ENCODE peak calls at places on chromosomes 6 and 20, in seven cellular contexts. H is uterus, K is brain microvascular endothelial cell, M is upper lobe of right lung, C is lower lobe of right lung, Y is left lung, L is lung. B is an unnamed sample.

GRCh38 chr6:11231564-11232176 is 798 bp downstream of the NEDD9 start:
- DNase-seq in H (no peak), K (no peak), M (no peak), C (no peak), Y (no peak), L (no peak), B (no peak)

GRCh38 chr6:135379647-135380046 is 117.9 kb downstream of the AHI1 start:
- DNase-seq in H (no peak), K (no peak), M (no peak), C (no peak), Y (no peak), L (no peak), B (no peak)

GRCh38 chr6:62746968-62747367 is 460.9 kb upstream of the KHDRBS2 start:
- DNase-seq in H (no peak), K (no peak), M (no peak), C (no peak), Y (no peak), L (no peak), B (no peak)

GRCh38 chr6:15026832-15027231 is 219.0 kb upstream of the JARID2 start:
- DNase-seq in H (no peak), K (peak), M (no peak), C (no peak), Y (peak), L (peak), B (no peak)

GRCh38 chr6:116405663-116406329 is 35.0 kb downstream of the DSE start:
- DNase-seq in H (no peak), K (peak), M (no peak), C (no peak), Y (no peak), L (no peak), B (no peak)

GRCh38 chr6:152316024-152316423 is 321.1 kb downstream of the SYNE1 start:
- DNase-seq in H (no peak), K (peak), M (no peak), C (peak), Y (peak), L (no peak), B (no peak)

GRCh38 chr6:7671076-7671475 is 54.8 kb upstream of the BMP6 start:
- DNase-seq in H (no peak), K (peak), M (no peak), C (no peak), Y (no peak), L (no peak), B (no peak)

GRCh38 chr6:126040826-126041225 is 54.5 kb downstream of the TRMT11 start:
- DNase-seq in H (no peak), K (peak), M (no peak), C (no peak), Y (peak), L (peak), B (no peak)

GRCh38 chr20:62953839-62954703 is 1.6 kb downstream of the SLC17A9 start:
- DNase-seq in H (peak), K (peak), M (peak), C (peak), Y (peak), L (peak), B (peak)

GRCh38 chr20:19692100-19692499 is 66.0 kb upstream of the RIN2 start:
- DNase-seq in H (no peak), K (no peak), M (no peak), C (no peak), Y (no peak), L (no peak), B (no peak)

GRCh38 chr6:30879684-30880427 is 4.5 kb upstream of the DDR1 start:
- DNase-seq in H (no peak), K (no peak), M (no peak), C (no peak), Y (no peak), L (no peak), B (no peak)

GRCh38 chr6:47854996-47855395 is 73.2 kb downstream of the OPN5 start:
- DNase-seq in H (no peak), K (no peak), M (no peak), C (no peak), Y (no peak), L (no peak), B (no peak)

GRCh38 chr6:93418113-93418447 is 1.3 kb downstream of the EPHA7 start:
- DNase-seq in H (no peak), K (no peak), M (no peak), C (no peak), Y (no peak), L (no peak), B (no peak)

GRCh38 chr20:64157878-64158277 is 6.4 kb upstream of the MYT1 start:
- DNase-seq in H (no peak), K (no peak), M (no peak), C (peak), Y (no peak), L (no peak), B (no peak)

GRCh38 chr6:108610270-108610839 is 49.6 kb downstream of the FOXO3 start:
- DNase-seq in H (no peak), K (no peak), M (no peak), C (no peak), Y (no peak), L (no peak), B (peak)

GRCh38 chr6:163165922-163166321 is 248.6 kb upstream of the QKI start:
- DNase-seq in H (no peak), K (no peak), M (no peak), C (no peak), Y (no peak), L (peak), B (no peak)

GRCh38 chr6:141809901-141810300 is 322.8 kb upstream of the GJE1 start:
- DNase-seq in H (no peak), K (no peak), M (no peak), C (no peak), Y (no peak), L (no peak), B (no peak)

GRCh38 chr6:106168097-106168888 is 82.2 kb downstream of the PRDM1 start:
- DNase-seq in H (no peak), K (no peak), M (no peak), C (no peak), Y (no peak), L (no peak), B (no peak)

GRCh38 chr6:144661101-144661806 is 376.1 kb downstream of the UTRN start:
- DNase-seq in H (no peak), K (no peak), M (no peak), C (no peak), Y (no peak), L (no peak), B (no peak)

GRCh38 chr6:169096326-169096882 is 157.2 kb downstream of the THBS2 start:
- DNase-seq in H (no peak), K (no peak), M (no peak), C (no peak), Y (no peak), L (peak), B (no peak)

GRCh38 chr6:20402181-20403079 is 751 bp downstream of the E2F3 start:
- DNase-seq in H (peak), K (no peak), M (peak), C (peak), Y (peak), L (peak), B (peak)

DNA sequence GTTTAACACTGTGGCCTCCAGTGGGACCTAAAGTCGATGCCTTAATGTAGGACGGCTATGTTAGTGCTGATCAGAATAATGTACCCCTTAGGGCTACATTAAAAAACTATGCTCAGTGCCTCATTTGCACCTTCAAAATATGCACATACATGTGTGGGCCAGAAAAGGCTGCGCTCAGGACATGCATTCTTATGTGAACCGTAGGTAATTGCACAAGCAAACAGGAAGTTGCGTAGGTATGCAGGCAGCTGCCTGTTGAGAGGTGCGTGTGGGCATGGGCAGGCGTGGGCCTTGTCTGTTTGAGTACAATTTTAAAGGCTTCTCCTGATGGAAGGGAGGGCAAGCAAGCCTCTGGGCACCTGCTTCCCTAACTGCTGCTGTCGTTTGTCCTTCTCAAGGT is 116.2 kb upstream of the JAG1 start:
- DNase-seq in H (no peak), K (no peak), M (no peak), C (no peak), Y (no peak), L (no peak), B (no peak)
- H3K27ac ChIP-seq in H (no peak), K (no peak), M (no peak), C (no peak), Y (no peak), L (no peak), B (no peak)

GRCh38 chr20:38612921-38613320 is 11.3 kb downstream of the ARHGAP40 start:
- DNase-seq in H (no peak), K (no peak), M (no peak), C (no peak), Y (no peak), L (no peak), B (no peak)
- H3K27ac ChIP-seq in H (no peak), K (no peak), M (no peak), C (no peak), Y (no peak), L (no peak), B (no peak)

DNA sequence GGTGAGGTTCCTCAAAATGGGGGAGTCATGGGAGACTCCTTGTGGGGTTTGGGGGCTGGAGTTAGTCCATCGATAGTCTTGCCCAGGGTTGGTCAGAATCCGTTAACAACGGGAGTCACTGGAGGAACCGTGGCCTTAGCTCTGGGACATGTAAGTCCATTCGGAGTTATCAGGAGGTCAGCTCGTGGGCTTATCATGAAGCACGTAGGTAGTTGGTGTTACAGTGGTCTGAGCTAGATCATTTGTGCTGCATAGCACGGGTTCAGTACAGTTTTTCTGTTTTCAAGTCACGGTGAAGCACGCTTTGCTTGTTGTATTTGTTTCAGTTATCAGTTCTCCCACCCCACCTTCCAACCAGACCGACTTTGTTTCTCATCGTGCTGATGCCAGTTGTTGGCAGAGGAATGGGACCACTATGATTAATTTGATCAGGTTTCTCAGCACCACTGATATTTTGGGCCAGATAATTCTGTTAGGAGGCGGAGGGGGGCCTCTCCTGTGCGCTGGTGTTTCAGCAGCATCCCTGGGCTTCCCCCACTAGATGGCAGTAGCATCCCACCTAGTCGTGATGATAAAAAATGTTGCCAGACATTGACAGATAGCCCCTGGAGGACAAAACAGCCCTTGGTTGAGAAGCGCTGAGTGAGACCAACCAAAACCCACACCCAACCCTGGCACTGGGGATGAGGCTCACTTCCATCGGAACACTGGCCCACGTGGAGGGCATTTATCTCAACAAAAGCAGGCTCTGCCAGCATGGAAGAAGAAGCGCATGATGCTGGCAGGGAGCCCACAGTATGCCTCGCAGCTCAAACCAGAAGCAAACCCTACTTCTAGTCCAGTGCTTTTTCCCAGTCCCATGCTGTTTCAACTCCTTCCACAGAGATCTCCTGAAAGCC is 2.2 kb upstream of the APMAP start:
- DNase-seq in H (peak), K (peak), M (peak), C (peak), Y (peak), L (peak), B (peak)
- H3K27ac ChIP-seq in H (peak), K (no peak), M (no peak), C (no peak), Y (no peak), L (no peak), B (no peak)

DNA sequence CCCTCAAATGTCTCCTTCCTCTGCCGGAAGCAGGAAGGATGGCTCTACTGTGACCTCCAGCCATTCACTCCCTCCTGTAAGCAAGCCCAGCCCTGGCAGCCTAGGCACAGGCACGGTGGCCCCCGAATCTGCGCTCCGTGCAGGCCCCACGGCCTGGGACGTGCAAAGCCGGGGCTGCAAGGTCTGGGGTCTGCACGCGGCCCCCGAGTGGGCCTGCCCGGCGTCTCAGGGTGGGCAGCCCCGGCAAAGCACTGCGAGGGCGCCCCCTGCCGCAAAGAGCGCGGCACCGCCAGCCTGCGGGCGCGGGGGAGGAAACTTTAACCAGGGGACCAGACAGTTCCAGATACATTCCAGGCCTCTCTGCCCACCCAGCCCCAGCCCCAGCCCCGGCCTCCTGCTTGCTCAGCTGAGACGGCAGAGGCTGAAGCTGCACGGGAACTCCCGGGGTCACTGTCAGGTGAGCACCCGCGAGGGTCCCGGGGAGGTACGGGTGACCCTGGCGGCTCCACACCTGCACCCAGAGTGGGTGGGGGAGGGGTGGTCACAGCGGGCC is 98.8 kb downstream of the ASXL1 start:
- DNase-seq in H (no peak), K (no peak), M (no peak), C (no peak), Y (no peak), L (no peak), B (peak)
- H3K27ac ChIP-seq in H (no peak), K (no peak), M (no peak), C (no peak), Y (no peak), L (peak), B (no peak)

DNA sequence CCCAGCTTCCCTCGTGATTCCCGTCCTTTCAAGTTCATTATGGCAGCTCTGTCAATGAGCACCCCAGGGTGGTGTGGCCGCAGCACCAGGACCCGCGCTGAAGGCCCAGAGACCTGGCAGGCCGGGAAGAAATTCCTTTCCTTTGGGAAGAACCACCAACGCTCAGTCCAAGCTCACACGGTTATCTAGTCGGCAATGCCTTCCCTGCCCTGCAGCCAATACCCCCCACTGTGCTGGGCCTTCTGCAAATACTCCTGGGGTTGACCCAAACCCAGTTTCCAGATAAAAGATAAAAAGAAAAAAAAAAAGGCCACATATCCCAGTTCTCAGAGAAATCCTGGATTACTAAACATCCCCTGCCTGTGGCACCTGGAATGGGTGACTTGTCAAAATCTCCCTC is 28.7 kb downstream of the PXDC1 start:
- DNase-seq in H (no peak), K (no peak), M (no peak), C (no peak), Y (no peak), L (no peak), B (no peak)
- H3K27ac ChIP-seq in H (no peak), K (no peak), M (peak), C (peak), Y (no peak), L (peak), B (no peak)

GRCh38 chr6:35043381-35043780 is 97.8 kb downstream of the TCP11 start:
- DNase-seq in H (no peak), K (no peak), M (no peak), C (no peak), Y (no peak), L (no peak), B (no peak)

GRCh38 chr6:35042451-35042850 is 98.7 kb downstream of the TCP11 start:
- DNase-seq in H (no peak), K (no peak), M (no peak), C (no peak), Y (no peak), L (no peak), B (no peak)

GRCh38 chr6:35044771-35045275 is 96.3 kb downstream of the TCP11 start:
- DNase-seq in H (peak), K (no peak), M (no peak), C (no peak), Y (no peak), L (no peak), B (no peak)

GRCh38 chr6:35046098-35046497 is 95.0 kb downstream of the TCP11 start:
- DNase-seq in H (no peak), K (no peak), M (no peak), C (no peak), Y (no peak), L (no peak), B (no peak)

GRCh38 chr6:35044145-35044745 is 96.9 kb downstream of the TCP11 start:
- DNase-seq in H (no peak), K (no peak), M (no peak), C (no peak), Y (no peak), L (peak), B (peak)
- H3K27ac ChIP-seq in H (peak), K (no peak), M (peak), C (peak), Y (peak), L (peak), B (peak)

DNA sequence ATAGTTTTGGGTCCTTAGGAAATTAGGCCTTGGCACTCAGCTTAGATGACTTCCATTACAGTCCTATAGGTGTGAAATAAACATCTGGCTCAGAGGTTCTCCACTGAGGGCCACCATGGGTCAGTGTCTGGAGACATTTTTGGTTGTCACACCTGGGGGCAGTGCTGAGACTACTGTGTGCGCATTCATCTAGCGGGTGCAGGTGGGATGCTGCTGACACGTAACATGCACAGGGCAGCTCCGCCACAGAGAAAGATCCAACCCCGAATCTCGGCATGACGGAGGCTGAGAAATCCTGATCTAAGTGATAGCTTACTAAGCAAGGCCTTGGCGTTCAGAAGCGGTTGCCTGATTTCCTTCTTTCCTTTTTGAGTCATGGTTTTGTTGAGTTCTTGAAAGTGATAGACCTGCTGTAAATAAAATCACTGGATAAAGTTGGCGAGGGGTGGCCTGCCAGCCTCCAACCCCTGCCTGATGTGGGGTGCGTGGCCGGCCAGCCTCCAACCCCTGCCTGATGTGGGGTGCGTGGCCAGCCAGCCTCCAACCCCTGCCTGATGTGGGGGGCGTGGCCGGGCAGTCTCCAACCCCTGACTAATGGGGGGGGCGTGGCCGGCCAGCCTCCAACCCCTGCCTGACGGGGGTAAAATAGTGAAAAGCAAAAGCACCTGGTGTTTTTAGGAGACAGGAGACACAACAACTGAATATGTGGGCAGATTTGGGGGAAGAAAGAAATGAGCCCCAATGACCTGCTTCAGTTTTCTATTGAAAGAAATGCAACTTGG is 158.1 kb downstream of the CDH26 start:
- DNase-seq in H (no peak), K (no peak), M (no peak), C (no peak), Y (no peak), L (no peak), B (no peak)
- H3K27ac ChIP-seq in H (no peak), K (no peak), M (no peak), C (no peak), Y (no peak), L (no peak), B (no peak)

GRCh38 chr20:50582092-50582491 is 71.9 kb downstream of the PTPN1 start:
- DNase-seq in H (no peak), K (no peak), M (peak), C (no peak), Y (no peak), L (no peak), B (no peak)

GRCh38 chr20:50584687-50585086 is 74.5 kb downstream of the PTPN1 start:
- DNase-seq in H (no peak), K (no peak), M (no peak), C (no peak), Y (no peak), L (no peak), B (no peak)

GRCh38 chr20:50580842-50581544 is 70.8 kb downstream of the PTPN1 start:
- DNase-seq in H (no peak), K (no peak), M (peak), C (peak), Y (no peak), L (no peak), B (no peak)

GRCh38 chr20:50583422-50584150 is 73.4 kb downstream of the PTPN1 start:
- DNase-seq in H (no peak), K (no peak), M (peak), C (peak), Y (no peak), L (no peak), B (no peak)

GRCh38 chr20:50582591-50583234 is 72.5 kb downstream of the PTPN1 start:
- DNase-seq in H (no peak), K (no peak), M (peak), C (peak), Y (no peak), L (no peak), B (no peak)
- H3K27ac ChIP-seq in H (no peak), K (no peak), M (no peak), C (no peak), Y (no peak), L (no peak), B (no peak)

GRCh38 chr6:111540971-111541719 is 58.1 kb upstream of the REV3L start:
- DNase-seq in H (no peak), K (no peak), M (no peak), C (no peak), Y (no peak), L (no peak), B (no peak)

GRCh38 chr6:111541720-111542065 is 58.7 kb upstream of the REV3L start:
- DNase-seq in H (no peak), K (no peak), M (no peak), C (no peak), Y (no peak), L (no peak), B (no peak)

GRCh38 chr6:111533087-111533784 is 50.2 kb upstream of the REV3L start:
- DNase-seq in H (no peak), K (no peak), M (no peak), C (no peak), Y (no peak), L (no peak), B (peak)

GRCh38 chr6:111534366-111534765 is 51.3 kb upstream of the REV3L start:
- DNase-seq in H (peak), K (no peak), M (no peak), C (peak), Y (no peak), L (peak), B (peak)

GRCh38 chr6:111536888-111537287 is 53.9 kb upstream of the REV3L start:
- DNase-seq in H (no peak), K (no peak), M (no peak), C (no peak), Y (peak), L (peak), B (no peak)
- H3K27ac ChIP-seq in H (peak), K (no peak), M (peak), C (no peak), Y (no peak), L (peak), B (no peak)